ENCODE peak calls at places on chromosome X, in five cellular contexts. One of them, this sample, is unnamed.

GRCh38 chrX:57251965-57252364 is 34.5 kb upstream of the FAAH2 start:
- DNase-seq in ovary: no peak
- DNase-seq in activated B cell treated with CpG ODN at 0.5 μM for 24 hours: no peak
- DNase-seq in left ventricle myocardium inferior: no peak
- DNase-seq in astrocyte: no peak
- DNase-seq in this sample: no peak

GRCh38 chrX:129612396-129612795 is 42.4 kb downstream of the APLN start:
- DNase-seq in activated B cell treated with CpG ODN at 0.5 μM for 24 hours: no peak
- DNase-seq in ovary: no peak
- DNase-seq in left ventricle myocardium inferior: no peak
- DNase-seq in astrocyte: no peak
- DNase-seq in this sample: no peak

GRCh38 chrX:146707781-146708180 is 101.8 kb upstream of the CXorf51B start:
- DNase-seq in activated B cell treated with CpG ODN at 0.5 μM for 24 hours: no peak
- DNase-seq in left ventricle myocardium inferior: no peak
- DNase-seq in ovary: no peak
- DNase-seq in astrocyte: no peak
- DNase-seq in this sample: no peak

GRCh38 chrX:15834051-15834450 is 20.6 kb downstream of the AP1S2 start:
- DNase-seq in left ventricle myocardium inferior: no peak
- DNase-seq in activated B cell treated with CpG ODN at 0.5 μM for 24 hours: no peak
- DNase-seq in astrocyte: no peak
- DNase-seq in ovary: no peak
- DNase-seq in this sample: no peak

GRCh38 chrX:107530141-107530540 is 80.7 kb downstream of the FRMPD3 start:
- DNase-seq in ovary: no peak
- DNase-seq in activated B cell treated with CpG ODN at 0.5 μM for 24 hours: no peak
- DNase-seq in left ventricle myocardium inferior: no peak
- DNase-seq in astrocyte: no peak
- DNase-seq in this sample: no peak

GRCh38 chrX:125090046-125090445 is 229.6 kb upstream of the TEX13C start:
- DNase-seq in ovary: no peak
- DNase-seq in activated B cell treated with CpG ODN at 0.5 μM for 24 hours: no peak
- DNase-seq in astrocyte: no peak
- DNase-seq in left ventricle myocardium inferior: no peak
- DNase-seq in this sample: no peak

GRCh38 chrX:118847676-118848075 is 24.1 kb downstream of the ZCCHC12 start:
- DNase-seq in astrocyte: peak; percentile 12
- DNase-seq in ovary: no peak
- DNase-seq in activated B cell treated with CpG ODN at 0.5 μM for 24 hours: no peak
- DNase-seq in left ventricle myocardium inferior: no peak
- DNase-seq in this sample: no peak

GRCh38 chrX:129738466-129739308 is at the start of gene XPNPEP2:
- DNase-seq in left ventricle myocardium inferior: peak; percentile 31
- DNase-seq in activated B cell treated with CpG ODN at 0.5 μM for 24 hours: no peak
- DNase-seq in ovary: peak; percentile 46
- DNase-seq in astrocyte: no peak
- DNase-seq in this sample: no peak

GRCh38 chrX:102995316-102995715 is 58.2 kb downstream of the RAB40AL start:
- DNase-seq in astrocyte: no peak
- DNase-seq in ovary: no peak
- DNase-seq in left ventricle myocardium inferior: no peak
- DNase-seq in activated B cell treated with CpG ODN at 0.5 μM for 24 hours: no peak
- DNase-seq in this sample: no peak

GRCh38 chrX:15877380-15877779 is 22.8 kb upstream of the AP1S2 start:
- DNase-seq in ovary: no peak
- DNase-seq in left ventricle myocardium inferior: peak; percentile 12
- DNase-seq in activated B cell treated with CpG ODN at 0.5 μM for 24 hours: no peak
- DNase-seq in astrocyte: peak; percentile 65
- DNase-seq in this sample: no peak

GRCh38 chrX:110218591-110218990 is 99.3 kb downstream of the AMMECR1 start:
- DNase-seq in activated B cell treated with CpG ODN at 0.5 μM for 24 hours: no peak
- DNase-seq in left ventricle myocardium inferior: no peak
- DNase-seq in astrocyte: peak; percentile 16
- DNase-seq in ovary: no peak
- DNase-seq in this sample: no peak

GRCh38 chrX:3820170-3820569 is 106.7 kb upstream of the PRKX start:
- DNase-seq in activated B cell treated with CpG ODN at 0.5 μM for 24 hours: no peak
- DNase-seq in left ventricle myocardium inferior: no peak
- DNase-seq in astrocyte: peak; percentile 86
- DNase-seq in ovary: no peak
- DNase-seq in this sample: no peak

GRCh38 chrX:6384391-6384790 is 150.5 kb downstream of the VCX3A start:
- DNase-seq in astrocyte: no peak
- DNase-seq in activated B cell treated with CpG ODN at 0.5 μM for 24 hours: no peak
- DNase-seq in ovary: no peak
- DNase-seq in left ventricle myocardium inferior: no peak
- DNase-seq in this sample: no peak

GRCh38 chrX:57821703-57822375 is 88.4 kb downstream of the ZXDA start:
- DNase-seq in activated B cell treated with CpG ODN at 0.5 μM for 24 hours: no peak
- DNase-seq in astrocyte: peak; percentile 16
- DNase-seq in ovary: no peak
- DNase-seq in left ventricle myocardium inferior: no peak
- DNase-seq in this sample: no peak

GRCh38 chrX:12993823-12994222 is 18.9 kb downstream of the TMSB4X start:
- DNase-seq in ovary: no peak
- DNase-seq in activated B cell treated with CpG ODN at 0.5 μM for 24 hours: no peak
- DNase-seq in left ventricle myocardium inferior: no peak
- DNase-seq in astrocyte: no peak
- DNase-seq in this sample: no peak

GRCh38 chrX:11757729-11758399 is at the start of gene MSL3:
- DNase-seq in astrocyte: peak; percentile 47
- DNase-seq in ovary: peak; percentile 77
- DNase-seq in activated B cell treated with CpG ODN at 0.5 μM for 24 hours: peak; percentile 67
- DNase-seq in left ventricle myocardium inferior: peak; percentile 58
- DNase-seq in this sample: peak; percentile 47

GRCh38 chrX:96181571-96181970 is 503.1 kb upstream of the DIAPH2 start:
- DNase-seq in ovary: no peak
- DNase-seq in activated B cell treated with CpG ODN at 0.5 μM for 24 hours: no peak
- DNase-seq in astrocyte: no peak
- DNase-seq in left ventricle myocardium inferior: no peak
- DNase-seq in this sample: no peak

GRCh38 chrX:39327255-39327654 is 526.0 kb downstream of the MID1IP1 start:
- DNase-seq in left ventricle myocardium inferior: no peak
- DNase-seq in astrocyte: no peak
- DNase-seq in ovary: no peak
- DNase-seq in activated B cell treated with CpG ODN at 0.5 μM for 24 hours: no peak
- DNase-seq in this sample: no peak

GRCh38 chrX:81259714-81260395 is 58.0 kb downstream of the SH3BGRL start:
- DNase-seq in left ventricle myocardium inferior: no peak
- DNase-seq in activated B cell treated with CpG ODN at 0.5 μM for 24 hours: no peak
- DNase-seq in ovary: no peak
- DNase-seq in astrocyte: peak; percentile 41
- DNase-seq in this sample: no peak

GRCh38 chrX:129783176-129783776 is 3.5 kb downstream of the SASH3 start:
- DNase-seq in ovary: no peak
- DNase-seq in astrocyte: no peak
- DNase-seq in activated B cell treated with CpG ODN at 0.5 μM for 24 hours: no peak
- DNase-seq in left ventricle myocardium inferior: no peak
- DNase-seq in this sample: no peak

GRCh38 chrX:7159132-7159861 is 11.3 kb upstream of the PUDP start:
- DNase-seq in left ventricle myocardium inferior: no peak
- DNase-seq in astrocyte: no peak
- DNase-seq in ovary: no peak
- DNase-seq in activated B cell treated with CpG ODN at 0.5 μM for 24 hours: no peak
- DNase-seq in this sample: no peak

GRCh38 chrX:119417842-119418241 is 18.7 kb downstream of the SLC25A43 start:
- DNase-seq in astrocyte: no peak
- DNase-seq in activated B cell treated with CpG ODN at 0.5 μM for 24 hours: no peak
- DNase-seq in ovary: no peak
- DNase-seq in left ventricle myocardium inferior: no peak
- DNase-seq in this sample: no peak

GRCh38 chrX:72604705-72605104 is 32.1 kb upstream of the HDAC8 start:
- DNase-seq in ovary: no peak
- DNase-seq in left ventricle myocardium inferior: no peak
- DNase-seq in astrocyte: no peak
- DNase-seq in activated B cell treated with CpG ODN at 0.5 μM for 24 hours: no peak
- DNase-seq in this sample: no peak

GRCh38 chrX:72604112-72604511 is 31.5 kb upstream of the HDAC8 start:
- DNase-seq in astrocyte: no peak
- DNase-seq in ovary: no peak
- DNase-seq in left ventricle myocardium inferior: no peak
- DNase-seq in activated B cell treated with CpG ODN at 0.5 μM for 24 hours: no peak
- DNase-seq in this sample: no peak

DNA sequence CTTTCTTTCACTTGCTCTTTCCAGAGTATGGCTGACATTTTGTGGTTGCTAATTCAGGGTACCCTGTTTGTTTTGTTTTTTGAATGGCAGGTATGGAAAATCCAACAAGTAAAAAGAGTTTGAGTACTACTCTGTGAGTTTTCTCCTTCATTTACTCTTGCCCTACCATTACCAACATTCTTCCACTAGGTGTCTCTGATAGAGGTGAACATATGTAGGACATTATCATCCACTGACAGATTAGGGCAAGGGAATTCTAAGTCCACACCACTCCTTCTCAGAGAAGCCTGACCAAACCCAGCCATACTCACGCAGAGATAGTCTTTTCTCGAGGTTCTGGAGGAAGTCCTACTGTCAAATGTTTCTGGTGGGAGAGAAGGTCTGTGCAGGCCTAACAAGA is 36.7 kb upstream of the HDAC8 start:
- DNase-seq in astrocyte: no peak
- DNase-seq in activated B cell treated with CpG ODN at 0.5 μM for 24 hours: no peak
- DNase-seq in ovary: no peak
- DNase-seq in left ventricle myocardium inferior: no peak
- DNase-seq in this sample: no peak
- TF ChIP-seq CTCF in astrocyte: no peak
- TF ChIP-seq CTCF in activated B cell treated with CpG ODN at 0.5 μM for 24 hours: no peak
- TF ChIP-seq CTCF in ovary: no peak
- TF ChIP-seq CTCF in left ventricle myocardium inferior: peak; percentile 39
- TF ChIP-seq CTCF in this sample: peak; percentile 12

GRCh38 chrX:85051627-85052026 is 48.0 kb downstream of the APOOL start:
- DNase-seq in ovary: no peak
- DNase-seq in astrocyte: no peak
- DNase-seq in left ventricle myocardium inferior: no peak
- DNase-seq in activated B cell treated with CpG ODN at 0.5 μM for 24 hours: no peak
- DNase-seq in this sample: no peak

GRCh38 chrX:85052207-85052606 is 48.5 kb downstream of the APOOL start:
- DNase-seq in left ventricle myocardium inferior: no peak
- DNase-seq in astrocyte: no peak
- DNase-seq in ovary: no peak
- DNase-seq in activated B cell treated with CpG ODN at 0.5 μM for 24 hours: no peak
- DNase-seq in this sample: no peak

DNA sequence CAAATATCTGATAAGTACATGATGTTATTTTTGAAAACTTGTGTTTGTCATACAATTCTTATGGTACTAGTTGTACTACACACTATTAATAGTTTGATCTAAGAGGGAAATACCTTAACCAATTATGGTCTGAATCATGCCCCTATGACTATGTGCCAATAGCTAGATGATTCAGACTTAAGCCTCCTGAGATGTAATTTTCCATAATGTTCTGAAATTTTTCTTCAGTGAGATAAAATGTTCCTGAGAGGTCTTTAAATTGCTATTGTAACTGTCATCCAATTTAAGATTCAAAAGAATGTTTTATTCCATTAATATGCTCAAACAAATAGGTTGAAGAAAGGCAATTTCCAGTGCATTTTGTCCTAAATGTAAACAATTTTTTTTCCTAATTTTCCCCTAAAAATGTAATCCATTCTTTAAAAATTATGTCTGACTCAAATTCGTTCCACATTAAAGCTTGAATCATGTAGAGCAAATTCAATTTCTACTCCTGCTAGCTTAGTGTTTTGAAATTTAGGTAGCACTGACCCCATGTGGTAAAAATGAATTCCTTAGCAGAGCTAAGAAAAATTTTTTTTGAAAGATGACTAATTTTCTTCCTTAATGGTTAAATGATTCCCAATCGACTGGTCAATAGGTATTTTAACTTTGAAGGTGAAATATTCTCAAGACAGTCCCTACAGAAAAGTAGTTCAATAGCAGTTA is 49.1 kb downstream of the APOOL start:
- DNase-seq in ovary: no peak
- DNase-seq in astrocyte: peak; percentile 77
- DNase-seq in left ventricle myocardium inferior: no peak
- DNase-seq in activated B cell treated with CpG ODN at 0.5 μM for 24 hours: no peak
- DNase-seq in this sample: no peak
- TF ChIP-seq CTCF in ovary: no peak
- TF ChIP-seq CTCF in astrocyte: no peak
- TF ChIP-seq CTCF in left ventricle myocardium inferior: peak; percentile 43
- TF ChIP-seq CTCF in activated B cell treated with CpG ODN at 0.5 μM for 24 hours: no peak
- TF ChIP-seq CTCF in this sample: peak; percentile 13

GRCh38 chrX:35149517-35149916 is 206.9 kb downstream of the FAM47B start:
- DNase-seq in ovary: no peak
- DNase-seq in left ventricle myocardium inferior: no peak
- DNase-seq in astrocyte: no peak
- DNase-seq in activated B cell treated with CpG ODN at 0.5 μM for 24 hours: no peak
- DNase-seq in this sample: no peak
- TF ChIP-seq CTCF in ovary: no peak
- TF ChIP-seq CTCF in left ventricle myocardium inferior: no peak
- TF ChIP-seq CTCF in astrocyte: no peak
- TF ChIP-seq CTCF in activated B cell treated with CpG ODN at 0.5 μM for 24 hours: no peak
- TF ChIP-seq CTCF in this sample: no peak

DNA sequence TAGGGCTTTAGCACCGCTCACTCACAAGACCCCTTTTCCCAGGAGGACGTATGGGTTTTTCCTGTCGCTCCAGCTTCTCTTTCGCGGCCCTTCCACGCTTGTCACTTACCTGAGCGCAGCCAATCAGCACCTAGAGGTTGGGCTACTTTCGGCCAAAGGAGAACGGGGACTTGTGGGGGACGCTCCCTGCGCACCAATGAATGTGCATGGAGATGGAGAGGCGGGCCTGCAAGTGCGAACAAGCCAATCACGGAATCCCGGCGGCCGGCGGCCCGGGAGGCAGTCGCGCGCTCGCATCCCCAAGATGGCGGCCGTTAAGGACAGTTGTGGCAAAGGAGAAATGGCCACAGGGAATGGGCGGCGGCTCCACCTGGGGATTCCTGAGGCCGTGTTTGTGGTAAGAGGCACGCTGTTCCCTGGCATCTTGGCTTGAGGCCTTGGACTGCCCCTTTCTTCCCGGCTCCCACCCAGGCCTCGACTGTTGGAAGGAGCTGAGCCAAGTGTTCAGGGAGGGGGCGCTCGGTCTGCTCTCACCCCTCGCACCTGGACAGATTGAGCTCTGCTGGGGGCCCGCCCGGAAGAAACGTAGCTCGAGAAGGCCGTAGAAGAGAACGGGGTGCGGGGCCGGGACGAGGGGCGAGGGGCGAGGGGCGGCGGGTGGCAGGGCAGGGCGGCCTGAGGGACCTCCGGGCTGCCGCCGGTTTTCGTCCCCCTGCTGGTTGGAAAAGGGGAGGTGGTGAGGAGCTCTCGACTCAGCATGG is at the start of gene VBP1:
- DNase-seq in astrocyte: peak; percentile 95
- DNase-seq in activated B cell treated with CpG ODN at 0.5 μM for 24 hours: peak; percentile 66
- DNase-seq in left ventricle myocardium inferior: peak; percentile 90
- DNase-seq in ovary: peak; percentile 90
- DNase-seq in this sample: peak; percentile 71
- TF ChIP-seq CTCF in astrocyte: no peak
- TF ChIP-seq CTCF in activated B cell treated with CpG ODN at 0.5 μM for 24 hours: no peak
- TF ChIP-seq CTCF in left ventricle myocardium inferior: peak; percentile 63
- TF ChIP-seq CTCF in ovary: no peak
- TF ChIP-seq CTCF in this sample: peak; percentile 61

GRCh38 chrX:105647749-105648148 is 174.6 kb upstream of the NRK start:
- DNase-seq in astrocyte: no peak
- DNase-seq in ovary: no peak
- DNase-seq in left ventricle myocardium inferior: no peak
- DNase-seq in activated B cell treated with CpG ODN at 0.5 μM for 24 hours: no peak
- DNase-seq in this sample: no peak
- TF ChIP-seq CTCF in astrocyte: no peak
- TF ChIP-seq CTCF in ovary: no peak
- TF ChIP-seq CTCF in left ventricle myocardium inferior: no peak
- TF ChIP-seq CTCF in activated B cell treated with CpG ODN at 0.5 μM for 24 hours: no peak
- TF ChIP-seq CTCF in this sample: no peak

This sample was measured in progenitor cell of endocrine pancreas.